ENCODE peak calls at places on chromosomes 7 and 10, in four cellular contexts. One of them, this sample, is unnamed.

GRCh38 chr7:2663121-2663886 is 24.7 kb upstream of the AMZ1 start:
- DNase-seq in fibroblast of pulmonary artery: peak
- DNase-seq in mucosa of descending colon: no peak
- DNase-seq in AG04450: no peak
- DNase-seq in this sample: no peak

GRCh38 chr10:43076876-43077420 is at the start of gene RET:
- DNase-seq in fibroblast of pulmonary artery: no peak
- DNase-seq in mucosa of descending colon: peak
- DNase-seq in AG04450: no peak
- DNase-seq in this sample: peak

GRCh38 chr7:129607471-129608120 is 3.9 kb upstream of the NRF1 start:
- DNase-seq in fibroblast of pulmonary artery: peak
- DNase-seq in mucosa of descending colon: peak
- DNase-seq in AG04450: no peak
- DNase-seq in this sample: no peak

GRCh38 chr10:122446668-122447410 is 7.6 kb upstream of the ARMS2 start:
- DNase-seq in fibroblast of pulmonary artery: peak
- DNase-seq in mucosa of descending colon: no peak
- DNase-seq in AG04450: no peak
- DNase-seq in this sample: no peak

GRCh38 chr10:60573342-60573741 is 183.7 kb upstream of the ANK3 start:
- DNase-seq in fibroblast of pulmonary artery: no peak
- DNase-seq in mucosa of descending colon: no peak
- DNase-seq in AG04450: no peak
- DNase-seq in this sample: no peak

GRCh38 chr10:67015225-67015624 is 89.4 kb downstream of the LRRTM3 start:
- DNase-seq in fibroblast of pulmonary artery: peak
- DNase-seq in mucosa of descending colon: no peak
- DNase-seq in AG04450: no peak
- DNase-seq in this sample: no peak

GRCh38 chr10:43417950-43418768 is 9.2 kb upstream of the HNRNPF start:
- DNase-seq in fibroblast of pulmonary artery: no peak
- DNase-seq in mucosa of descending colon: no peak
- DNase-seq in AG04450: no peak
- DNase-seq in this sample: no peak

GRCh38 chr7:19079066-19079465 is 38.4 kb downstream of the TWIST1 start:
- DNase-seq in fibroblast of pulmonary artery: peak
- DNase-seq in mucosa of descending colon: no peak
- DNase-seq in AG04450: no peak
- DNase-seq in this sample: no peak

GRCh38 chr7:122299624-122299934 is 5.0 kb downstream of the FEZF1 start:
- DNase-seq in fibroblast of pulmonary artery: no peak
- DNase-seq in mucosa of descending colon: no peak
- DNase-seq in AG04450: no peak
- DNase-seq in this sample: no peak

GRCh38 chr7:21916629-21917028 is 29.1 kb downstream of the CDCA7L start:
- DNase-seq in fibroblast of pulmonary artery: no peak
- DNase-seq in mucosa of descending colon: no peak
- DNase-seq in AG04450: no peak
- DNase-seq in this sample: no peak

DNA sequence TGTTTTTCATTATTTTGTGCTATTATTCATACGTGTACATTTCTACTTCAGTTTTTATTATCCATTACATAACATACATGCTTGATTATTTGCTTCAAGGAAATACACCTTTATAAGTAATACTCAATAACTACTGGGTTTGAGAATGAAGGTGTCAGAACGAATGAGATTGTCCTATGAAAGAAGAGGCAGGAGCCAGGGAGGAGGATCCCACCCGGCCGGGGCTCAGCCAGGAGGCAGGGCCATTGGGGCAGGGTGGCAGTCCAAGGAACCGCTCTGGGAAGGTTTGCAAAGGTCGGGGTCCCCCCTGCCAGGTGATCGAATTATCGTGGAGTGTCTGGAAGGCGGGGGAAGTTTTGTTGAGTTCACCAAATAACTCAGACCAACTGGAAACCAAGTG is 9.1 kb downstream of the TRIM56 start:
- DNase-seq in fibroblast of pulmonary artery: no peak
- DNase-seq in mucosa of descending colon: no peak
- DNase-seq in AG04450: no peak
- DNase-seq in this sample: no peak
- TF ChIP-seq CTCF in fibroblast of pulmonary artery: no peak
- TF ChIP-seq CTCF in mucosa of descending colon: no peak
- TF ChIP-seq CTCF in AG04450: no peak
- TF ChIP-seq CTCF in this sample: no peak

GRCh38 chr7:46131916-46132795 is 211.1 kb upstream of the IGFBP3 start:
- DNase-seq in fibroblast of pulmonary artery: no peak
- DNase-seq in mucosa of descending colon: no peak
- DNase-seq in AG04450: no peak
- DNase-seq in this sample: no peak
- TF ChIP-seq CTCF in fibroblast of pulmonary artery: peak
- TF ChIP-seq CTCF in mucosa of descending colon: no peak
- TF ChIP-seq CTCF in AG04450: peak
- TF ChIP-seq CTCF in this sample: no peak

GRCh38 chr10:84517455-84518046 is 189.2 kb downstream of the CCSER2 start:
- DNase-seq in fibroblast of pulmonary artery: no peak
- DNase-seq in mucosa of descending colon: no peak
- DNase-seq in AG04450: no peak
- DNase-seq in this sample: no peak
- TF ChIP-seq CTCF in fibroblast of pulmonary artery: no peak
- TF ChIP-seq CTCF in mucosa of descending colon: no peak
- TF ChIP-seq CTCF in AG04450: no peak
- TF ChIP-seq CTCF in this sample: no peak

GRCh38 chr7:121406-121805 is 71.0 kb upstream of the FAM20C start:
- DNase-seq in fibroblast of pulmonary artery: no peak
- DNase-seq in mucosa of descending colon: no peak
- DNase-seq in AG04450: no peak
- DNase-seq in this sample: no peak

GRCh38 chr7:119377-120163 is 72.8 kb upstream of the FAM20C start:
- DNase-seq in fibroblast of pulmonary artery: no peak
- DNase-seq in mucosa of descending colon: no peak
- DNase-seq in AG04450: no peak
- DNase-seq in this sample: no peak

GRCh38 chr7:121002-121401 is 71.4 kb upstream of the FAM20C start:
- DNase-seq in fibroblast of pulmonary artery: no peak
- DNase-seq in mucosa of descending colon: no peak
- DNase-seq in AG04450: no peak
- DNase-seq in this sample: no peak

GRCh38 chr7:120164-120555 is 72.2 kb upstream of the FAM20C start:
- DNase-seq in fibroblast of pulmonary artery: no peak
- DNase-seq in mucosa of descending colon: no peak
- DNase-seq in AG04450: no peak
- DNase-seq in this sample: no peak

GRCh38 chr7:120591-120991 is 71.8 kb upstream of the FAM20C start:
- DNase-seq in fibroblast of pulmonary artery: no peak
- DNase-seq in mucosa of descending colon: no peak
- DNase-seq in AG04450: no peak
- DNase-seq in this sample: no peak
- TF ChIP-seq CTCF in fibroblast of pulmonary artery: no peak
- TF ChIP-seq CTCF in mucosa of descending colon: no peak
- TF ChIP-seq CTCF in AG04450: no peak
- TF ChIP-seq CTCF in this sample: no peak

This sample was measured in mesothelial cell of epicardium.